ENCODE peak calls at places on chromosomes 16 and 17, in ten cellular contexts. H is HAP-1, C is neural progenitor cell, Y is heart right ventricle, L is GM06990, E is A549, O is SW 1271, Q is COR-L47, B is ELF-1, T is fibroblast of lung. U is an unnamed sample.

GRCh38 chr17:27817731-27818130 is 17.4 kb upstream of the NOS2 start:
- DNase-seq in O (no peak), H (no peak), Q (no peak), B (no peak), T (no peak), C (peak), Y (no peak), E (no peak), L (no peak), U (no peak)

GRCh38 chr17:40326014-40326831 is 17.2 kb downstream of the RARA start:
- DNase-seq in B (no peak), H (no peak), Y (peak), O (no peak), Q (no peak), L (peak), E (no peak), T (no peak), C (no peak), U (no peak)

GRCh38 chr16:67666032-67666537 is 465 bp downstream of the ENKD1 start:
- DNase-seq in L (no peak), H (no peak), T (peak), O (no peak), B (no peak), Y (no peak), C (peak), Q (no peak), E (no peak), U (no peak)

GRCh38 chr17:29444589-29444988 is 54.4 kb downstream of the TAOK1 start:
- DNase-seq in C (no peak), O (no peak), Q (no peak), H (no peak), L (no peak), B (no peak), T (peak), E (no peak), Y (no peak), U (no peak)

GRCh38 chr17:1188812-1189211 is 9.0 kb upstream of the ABR start:
- DNase-seq in B (no peak), Q (no peak), H (no peak), C (no peak), Y (peak), L (no peak), O (no peak), T (peak), E (no peak), U (no peak)

GRCh38 chr17:5069724-5070123 is 8.5 kb upstream of the ZFP3 start:
- DNase-seq in C (no peak), O (no peak), E (no peak), L (no peak), Q (no peak), B (no peak), Y (no peak), T (no peak), H (no peak), U (no peak)

GRCh38 chr17:29140631-29141483 is 39.3 kb downstream of the MYO18A start:
- DNase-seq in L (peak), Q (peak), E (no peak), Y (peak), T (peak), O (no peak), C (peak), H (no peak), B (peak), U (no peak)

GRCh38 chr16:23771027-23771426 is 16.2 kb downstream of the CHP2 start:
- DNase-seq in C (no peak), H (no peak), Y (no peak), E (no peak), Q (no peak), B (no peak), T (no peak), O (no peak), L (no peak), U (no peak)

GRCh38 chr17:64277831-64278562 is 14.9 kb upstream of the TEX2 start:
- DNase-seq in H (no peak), Y (peak), L (no peak), Q (no peak), E (no peak), T (no peak), B (no peak), C (no peak), O (no peak), U (no peak)

GRCh38 chr16:19077879-19078278 is 10.5 kb downstream of the COQ7 start:
- DNase-seq in T (no peak), Q (no peak), L (no peak), Y (no peak), E (no peak), C (no peak), H (no peak), B (no peak), O (no peak), U (no peak)

GRCh38 chr17:44363613-44364159 is at the start of gene FAM171A2:
- DNase-seq in E (peak), Q (peak), Y (no peak), H (peak), L (peak), C (peak), T (peak), O (no peak), B (peak), U (peak)

GRCh38 chr17:79033046-79033616 is 9.2 kb downstream of the C1QTNF1 start:
- DNase-seq in H (no peak), E (no peak), C (no peak), B (no peak), O (no peak), T (no peak), L (no peak), Q (no peak), Y (no peak), U (no peak)

GRCh38 chr17:2853111-2853721 is 57.0 kb downstream of the RAP1GAP2 start:
- DNase-seq in O (no peak), L (no peak), B (peak), C (peak), H (peak), Q (no peak), E (peak), Y (peak), T (peak), U (no peak)

GRCh38 chr17:61770043-61770442 is 93.3 kb downstream of the BRIP1 start:
- DNase-seq in L (no peak), C (no peak), B (no peak), Y (no peak), O (no peak), Q (no peak), T (no peak), H (no peak), E (no peak), U (no peak)

GRCh38 chr16:66135376-66135775 is 231.1 kb upstream of the CDH5 start:
- DNase-seq in H (no peak), C (no peak), E (no peak), L (no peak), B (peak), O (no peak), T (no peak), Q (no peak), Y (peak), U (no peak)

GRCh38 chr16:30948087-30948955 is 547 bp upstream of the ORAI3 start:
- DNase-seq in E (peak), T (peak), L (peak), B (peak), O (peak), H (peak), Y (peak), C (peak), Q (peak), U (peak)

GRCh38 chr16:5412721-5413120 is 315.1 kb upstream of the EEF2KMT start:
- DNase-seq in H (no peak), Y (no peak), L (no peak), B (peak), Q (no peak), T (no peak), E (no peak), O (no peak), C (peak), U (no peak)

GRCh38 chr17:2977157-2977556 is 86.2 kb downstream of the OR1D5 start:
- DNase-seq in H (no peak), C (no peak), L (no peak), T (no peak), O (no peak), Y (no peak), E (no peak), Q (no peak), B (no peak), U (no peak)

GRCh38 chr17:39152134-39152884 is 872 bp upstream of the PLXDC1 start:
- DNase-seq in C (peak), Y (peak), O (no peak), T (no peak), H (no peak), B (peak), Q (no peak), L (no peak), E (no peak), U (no peak)

GRCh38 chr16:49598386-49599170 is 225.0 kb downstream of the C16orf78 start:
- DNase-seq in Y (no peak), E (no peak), C (no peak), Q (no peak), B (no peak), O (no peak), T (no peak), L (peak), H (no peak), U (peak)

GRCh38 chr16:89199241-89200123 is 855 bp downstream of the SLC22A31 start:
- DNase-seq in T (no peak), O (no peak), B (no peak), Q (no peak), Y (no peak), C (no peak), L (no peak), H (no peak), E (no peak), U (no peak)

GRCh38 chr16:11586856-11587642 is at the start of gene LITAF:
- DNase-seq in Q (no peak), Y (peak), O (no peak), C (peak), L (peak), E (peak), H (peak), B (peak), T (peak), U (peak)

GRCh38 chr16:48704710-48705109 is 94.7 kb upstream of the N4BP1 start:
- DNase-seq in O (no peak), Q (no peak), B (no peak), C (no peak), H (no peak), T (no peak), E (no peak), L (no peak), Y (no peak), U (no peak)

U was measured in GM12891.